ENCODE peak calls at places on chromosome 21, in eight cellular contexts. B, U, G, K, J, C, P and D are unnamed samples.

GRCh38 chr21:45442276-45442675 is 37.3 kb downstream of the COL18A1 start:
- DNase-seq in B (no peak), U (no peak), G (no peak), K (no peak), J (no peak), C (no peak), P (no peak), D (no peak)

GRCh38 chr21:15363921-15364320 is 299.1 kb upstream of the NRIP1 start:
- DNase-seq in B (peak; percentile 12), U (no peak), G (no peak), K (no peak), J (no peak), C (no peak), P (no peak), D (no peak)

GRCh38 chr21:37032877-37033471 is 26.5 kb downstream of the RIPPLY3 start:
- DNase-seq in B (no peak), U (no peak), G (no peak), K (no peak), J (no peak), C (no peak), P (no peak), D (no peak)

GRCh38 chr21:29133796-29134195 is 3.4 kb downstream of the MAP3K7CL start:
- DNase-seq in B (no peak), U (no peak), G (peak; percentile 75), K (no peak), J (no peak), C (no peak), P (no peak), D (no peak)

GRCh38 chr21:15526793-15527192 is 203.0 kb upstream of the USP25 start:
- DNase-seq in B (no peak), U (no peak), G (no peak), K (no peak), J (no peak), C (no peak), P (no peak), D (no peak)

GRCh38 chr21:23496729-23497128 is 2110.6 kb downstream of the MRPL39 start:
- DNase-seq in B (no peak), U (no peak), G (no peak), K (no peak), J (no peak), C (no peak), P (no peak), D (no peak)

GRCh38 chr21:33947451-33948095 is 32.0 kb upstream of the ATP5PO start:
- DNase-seq in B (peak; percentile 95), U (peak; percentile 77), G (peak; percentile 92), K (peak; percentile 93), J (peak; percentile 92), C (peak; percentile 76), P (peak; percentile 86), D (peak; percentile 89)

GRCh38 chr21:35324372-35325220 is 275.5 kb upstream of the RUNX1 start:
- DNase-seq in B (no peak), U (no peak), G (no peak), K (no peak), J (no peak), C (no peak), P (no peak), D (peak; percentile 28)

GRCh38 chr21:45449658-45450502 is 44.9 kb downstream of the COL18A1 start:
- DNase-seq in B (no peak), U (peak; percentile 7), G (no peak), K (no peak), J (no peak), C (no peak), P (no peak), D (no peak)

GRCh38 chr21:45988366-45989347 is 7.1 kb downstream of the COL6A1 start:
- DNase-seq in B (no peak), U (no peak), G (no peak), K (peak; percentile 15), J (peak; percentile 19), C (no peak), P (no peak), D (no peak)

GRCh38 chr21:33754493-33754892 is 112.2 kb downstream of the ITSN1 start:
- DNase-seq in B (no peak), U (no peak), G (no peak), K (no peak), J (no peak), C (no peak), P (no peak), D (no peak)

GRCh38 chr21:16792155-16792554 is 720.7 kb upstream of the CXADR start:
- DNase-seq in B (no peak), U (no peak), G (no peak), K (no peak), J (no peak), C (no peak), P (no peak), D (no peak)

GRCh38 chr21:36479415-36480402 is at the start of gene CLDN14:
- DNase-seq in B (no peak), U (peak; percentile 23), G (no peak), K (no peak), J (no peak), C (no peak), P (no peak), D (peak; percentile 57)

GRCh38 chr21:30625449-30625848 is 5.0 kb downstream of the KRTAP20-4 start:
- DNase-seq in B (no peak), U (no peak), G (no peak), K (no peak), J (no peak), C (no peak), P (no peak), D (no peak)

GRCh38 chr21:45893166-45894106 is 88.1 kb upstream of the COL6A1 start:
- DNase-seq in B (no peak), U (peak; percentile 22), G (no peak), K (no peak), J (no peak), C (no peak), P (no peak), D (no peak)

GRCh38 chr21:20698585-20698984 is 299.6 kb upstream of the NCAM2 start:
- DNase-seq in B (no peak), U (no peak), G (no peak), K (no peak), J (no peak), C (no peak), P (no peak), D (no peak)

GRCh38 chr21:14438204-14438603 is 55.3 kb upstream of the HSPA13 start:
- DNase-seq in B (no peak), U (no peak), G (no peak), K (no peak), J (no peak), C (no peak), P (no peak), D (no peak)

GRCh38 chr21:29578306-29578705 is 279.6 kb downstream of the BACH1 start:
- DNase-seq in B (no peak), U (no peak), G (no peak), K (no peak), J (no peak), C (no peak), P (no peak), D (no peak)

GRCh38 chr21:41961282-41961701 is 7.5 kb upstream of the C2CD2 start:
- DNase-seq in B (peak; percentile 87), U (no peak), G (peak; percentile 32), K (no peak), J (peak; percentile 22), C (no peak), P (no peak), D (no peak)
- H3K27me3 ChIP-seq in B (no peaks in the 10 kb centered on the region), U (no peaks in the 10 kb centered on the region), G (no peaks in the 10 kb centered on the region), K (no peaks in the 10 kb centered on the region), J (no peaks in the 10 kb centered on the region), C (no peaks in the 10 kb centered on the region), P (peaks cover 53% of the 10 kb centered on the region), D (no peaks in the 10 kb centered on the region)

GRCh38 chr21:41720250-41720649 is 46.6 kb downstream of the RIPK4 start:
- DNase-seq in B (no peak), U (no peak), G (no peak), K (no peak), J (no peak), C (no peak), P (no peak), D (no peak)
- H3K27me3 ChIP-seq in B (peaks cover 2% of the 10 kb centered on the region), U (peaks cover 3% of the 10 kb centered on the region), G (no peaks in the 10 kb centered on the region), K (no peaks in the 10 kb centered on the region), J (peaks cover under 1% of the 10 kb centered on the region), C (no peaks in the 10 kb centered on the region), P (peaks cover 65% of the 10 kb centered on the region), D (no peaks in the 10 kb centered on the region)

DNA sequence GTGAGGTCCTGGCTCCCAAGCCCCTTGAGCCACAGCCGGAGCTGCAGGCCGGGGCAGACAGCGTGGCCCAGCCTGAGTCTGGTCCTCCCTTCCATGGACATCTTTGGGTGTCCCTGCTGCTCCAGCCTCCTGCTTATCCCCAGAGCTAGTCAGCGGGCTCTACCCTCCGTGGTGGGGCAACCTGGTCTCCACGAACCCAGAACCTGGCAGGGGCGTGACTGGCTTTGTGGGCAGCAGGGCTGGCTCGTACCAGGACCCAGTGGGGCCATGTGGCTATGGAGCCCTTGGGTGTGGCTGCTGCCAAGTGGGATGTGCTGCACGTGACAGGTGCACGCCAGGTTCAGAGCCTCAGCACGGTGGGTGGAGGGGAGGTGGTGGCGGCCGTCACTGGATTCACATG is 18.3 kb downstream of the CFAP410 start:
- DNase-seq in B (no peak), U (no peak), G (no peak), K (no peak), J (no peak), C (no peak), P (no peak), D (no peak)
- H3K27me3 ChIP-seq in B (no peaks in the 10 kb centered on the region), U (no peaks in the 10 kb centered on the region), G (no peaks in the 10 kb centered on the region), K (no peaks in the 10 kb centered on the region), J (no peaks in the 10 kb centered on the region), C (no peaks in the 10 kb centered on the region), P (no peaks in the 10 kb centered on the region), D (no peaks in the 10 kb centered on the region)

GRCh38 chr21:41712730-41713129 is 54.1 kb downstream of the RIPK4 start:
- DNase-seq in B (no peak), U (no peak), G (no peak), K (no peak), J (no peak), C (no peak), P (no peak), D (peak; percentile 43)

GRCh38 chr21:41713495-41714281 is 53.2 kb downstream of the RIPK4 start:
- DNase-seq in B (no peak), U (no peak), G (no peak), K (no peak), J (no peak), C (peak; percentile 63), P (no peak), D (no peak)

GRCh38 chr21:41717573-41718330 is 49.1 kb downstream of the RIPK4 start:
- DNase-seq in B (no peak), U (no peak), G (no peak), K (no peak), J (no peak), C (no peak), P (no peak), D (no peak)

GRCh38 chr21:41716756-41717155 is 50.1 kb downstream of the RIPK4 start:
- DNase-seq in B (no peak), U (no peak), G (no peak), K (no peak), J (no peak), C (no peak), P (no peak), D (no peak)

DNA sequence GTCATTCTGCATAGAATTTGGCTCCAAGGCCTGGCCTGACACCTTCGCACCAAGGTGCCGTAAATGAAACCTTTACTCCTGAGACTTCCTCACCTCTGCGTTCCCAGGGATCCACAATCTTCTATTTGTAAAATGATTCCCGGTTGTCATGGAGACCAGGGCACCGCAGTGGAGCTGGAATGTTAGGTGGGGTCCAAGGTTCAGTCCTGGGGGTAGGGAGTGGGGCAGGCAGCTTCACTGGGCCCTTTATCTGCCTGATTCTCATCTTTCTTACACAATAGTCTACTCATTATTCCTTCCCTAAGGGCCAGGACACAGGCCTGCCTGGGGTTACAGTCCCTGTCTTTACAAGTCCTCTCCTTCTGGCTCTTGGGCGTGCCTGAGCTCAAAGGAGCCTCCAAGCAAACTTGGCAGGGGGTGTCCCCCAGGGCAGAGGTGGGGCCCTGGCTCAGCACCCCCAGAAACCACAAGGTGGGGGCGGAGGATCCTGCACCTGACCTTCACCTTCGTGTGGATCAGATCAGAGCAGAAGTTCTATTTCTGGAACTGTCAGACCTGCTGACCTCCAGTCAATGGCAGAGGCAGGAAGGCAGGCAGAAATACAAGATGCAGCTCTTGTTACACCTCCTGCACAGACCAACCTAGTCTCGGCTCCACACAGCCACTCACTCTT is 51.1 kb downstream of the RIPK4 start:
- DNase-seq in B (no peak), U (no peak), G (peak; percentile 72), K (no peak), J (no peak), C (peak; percentile 65), P (no peak), D (no peak)
- H3K27me3 ChIP-seq in B (peaks cover 15% of the 10 kb centered on the region), U (peaks cover 3% of the 10 kb centered on the region), G (no peaks in the 10 kb centered on the region), K (no peaks in the 10 kb centered on the region), J (no peaks in the 10 kb centered on the region), C (no peaks in the 10 kb centered on the region), P (peaks cover 73% of the 10 kb centered on the region), D (no peaks in the 10 kb centered on the region)